ENCODE peak calls at places on chromosome 16, in four cellular contexts. One of them, this sample, is unnamed.

GRCh38 chr16:9521749-9522370 is 430.4 kb downstream of the HAPSTR1 start:
- DNase-seq in astrocyte of the spinal cord: no peak
- DNase-seq in stimulated activated CD4-positive, alpha-beta T cell treated with anti-CD3 and anti-CD28 coated beads, TNF-alpha, amount 100 ng/mL, for 48 hours: no peak
- DNase-seq in dorsolateral prefrontal cortex: no peak
- DNase-seq in this sample: no peak

GRCh38 chr16:4402439-4403132 is 13.8 kb downstream of the CORO7 start:
- DNase-seq in astrocyte of the spinal cord: peak; percentile 76
- DNase-seq in stimulated activated CD4-positive, alpha-beta T cell treated with anti-CD3 and anti-CD28 coated beads, TNF-alpha, amount 100 ng/mL, for 48 hours: peak; percentile 55
- DNase-seq in dorsolateral prefrontal cortex: peak; percentile 92
- DNase-seq in this sample: peak; percentile 83

GRCh38 chr16:3134338-3135119 is at the start of gene ZNF213:
- DNase-seq in astrocyte of the spinal cord: peak; percentile 99
- DNase-seq in stimulated activated CD4-positive, alpha-beta T cell treated with anti-CD3 and anti-CD28 coated beads, TNF-alpha, amount 100 ng/mL, for 48 hours: peak; percentile 83
- DNase-seq in dorsolateral prefrontal cortex: peak; percentile 95
- DNase-seq in this sample: peak; percentile 99

GRCh38 chr16:82880361-82880760 is 253.6 kb downstream of the CDH13 start:
- DNase-seq in astrocyte of the spinal cord: no peak
- DNase-seq in stimulated activated CD4-positive, alpha-beta T cell treated with anti-CD3 and anti-CD28 coated beads, TNF-alpha, amount 100 ng/mL, for 48 hours: no peak
- DNase-seq in dorsolateral prefrontal cortex: no peak
- DNase-seq in this sample: no peak

GRCh38 chr16:89722392-89723278 is 1.3 kb downstream of the ZNF276 start:
- DNase-seq in astrocyte of the spinal cord: peak; percentile 39
- DNase-seq in stimulated activated CD4-positive, alpha-beta T cell treated with anti-CD3 and anti-CD28 coated beads, TNF-alpha, amount 100 ng/mL, for 48 hours: no peak
- DNase-seq in dorsolateral prefrontal cortex: peak; percentile 60
- DNase-seq in this sample: peak; percentile 54

GRCh38 chr16:69344171-69344570 is 4.6 kb downstream of the NIP7 start:
- DNase-seq in astrocyte of the spinal cord: no peak
- DNase-seq in stimulated activated CD4-positive, alpha-beta T cell treated with anti-CD3 and anti-CD28 coated beads, TNF-alpha, amount 100 ng/mL, for 48 hours: no peak
- DNase-seq in dorsolateral prefrontal cortex: no peak
- DNase-seq in this sample: no peak

GRCh38 chr16:59259074-59259963 is 525.2 kb upstream of the GOT2 start:
- DNase-seq in astrocyte of the spinal cord: peak; percentile 2
- DNase-seq in stimulated activated CD4-positive, alpha-beta T cell treated with anti-CD3 and anti-CD28 coated beads, TNF-alpha, amount 100 ng/mL, for 48 hours: no peak
- DNase-seq in dorsolateral prefrontal cortex: no peak
- DNase-seq in this sample: no peak

GRCh38 chr16:8798535-8799157 is 1.0 kb downstream of the PMM2 start:
- DNase-seq in astrocyte of the spinal cord: no peak
- DNase-seq in stimulated activated CD4-positive, alpha-beta T cell treated with anti-CD3 and anti-CD28 coated beads, TNF-alpha, amount 100 ng/mL, for 48 hours: no peak
- DNase-seq in dorsolateral prefrontal cortex: no peak
- DNase-seq in this sample: no peak

GRCh38 chr16:84119368-84119767 is 2.6 kb upstream of the MBTPS1 start:
- DNase-seq in astrocyte of the spinal cord: no peak
- DNase-seq in stimulated activated CD4-positive, alpha-beta T cell treated with anti-CD3 and anti-CD28 coated beads, TNF-alpha, amount 100 ng/mL, for 48 hours: no peak
- DNase-seq in dorsolateral prefrontal cortex: no peak
- DNase-seq in this sample: no peak

GRCh38 chr16:87046235-87046634 is 271.0 kb downstream of the C16orf95 start:
- DNase-seq in astrocyte of the spinal cord: no peak
- DNase-seq in stimulated activated CD4-positive, alpha-beta T cell treated with anti-CD3 and anti-CD28 coated beads, TNF-alpha, amount 100 ng/mL, for 48 hours: no peak
- DNase-seq in dorsolateral prefrontal cortex: no peak
- DNase-seq in this sample: no peak

GRCh38 chr16:61014869-61015268 is 1021.4 kb downstream of the CDH8 start:
- DNase-seq in astrocyte of the spinal cord: no peak
- DNase-seq in stimulated activated CD4-positive, alpha-beta T cell treated with anti-CD3 and anti-CD28 coated beads, TNF-alpha, amount 100 ng/mL, for 48 hours: no peak
- DNase-seq in dorsolateral prefrontal cortex: no peak
- DNase-seq in this sample: no peak

GRCh38 chr16:80611930-80612327 is 71.1 kb downstream of the DYNLRB2 start:
- DNase-seq in astrocyte of the spinal cord: no peak
- DNase-seq in stimulated activated CD4-positive, alpha-beta T cell treated with anti-CD3 and anti-CD28 coated beads, TNF-alpha, amount 100 ng/mL, for 48 hours: no peak
- DNase-seq in dorsolateral prefrontal cortex: no peak
- DNase-seq in this sample: no peak

GRCh38 chr16:4487955-4488481 is 11.8 kb downstream of the HMOX2 start:
- DNase-seq in astrocyte of the spinal cord: peak; percentile 41
- DNase-seq in stimulated activated CD4-positive, alpha-beta T cell treated with anti-CD3 and anti-CD28 coated beads, TNF-alpha, amount 100 ng/mL, for 48 hours: no peak
- DNase-seq in dorsolateral prefrontal cortex: no peak
- DNase-seq in this sample: no peak

GRCh38 chr16:79658301-79659001 is 57.9 kb upstream of the MAF start:
- DNase-seq in astrocyte of the spinal cord: peak; percentile 93
- DNase-seq in stimulated activated CD4-positive, alpha-beta T cell treated with anti-CD3 and anti-CD28 coated beads, TNF-alpha, amount 100 ng/mL, for 48 hours: no peak
- DNase-seq in dorsolateral prefrontal cortex: no peak
- DNase-seq in this sample: no peak

GRCh38 chr16:74053310-74053709 is 243.3 kb upstream of the PSMD7 start:
- DNase-seq in astrocyte of the spinal cord: no peak
- DNase-seq in stimulated activated CD4-positive, alpha-beta T cell treated with anti-CD3 and anti-CD28 coated beads, TNF-alpha, amount 100 ng/mL, for 48 hours: no peak
- DNase-seq in dorsolateral prefrontal cortex: no peak
- DNase-seq in this sample: no peak

GRCh38 chr16:54931757-54932660 is 1.3 kb downstream of the IRX5 start:
- DNase-seq in astrocyte of the spinal cord: peak; percentile 27
- DNase-seq in stimulated activated CD4-positive, alpha-beta T cell treated with anti-CD3 and anti-CD28 coated beads, TNF-alpha, amount 100 ng/mL, for 48 hours: no peak
- DNase-seq in dorsolateral prefrontal cortex: no peak
- DNase-seq in this sample: no peak

GRCh38 chr16:24975428-24975889 is 39.7 kb downstream of the ARHGAP17 start:
- DNase-seq in astrocyte of the spinal cord: no peak
- DNase-seq in stimulated activated CD4-positive, alpha-beta T cell treated with anti-CD3 and anti-CD28 coated beads, TNF-alpha, amount 100 ng/mL, for 48 hours: no peak
- DNase-seq in dorsolateral prefrontal cortex: no peak
- DNase-seq in this sample: no peak

GRCh38 chr16:11691771-11692170 is 23.5 kb downstream of the SNN start:
- DNase-seq in astrocyte of the spinal cord: no peak
- DNase-seq in stimulated activated CD4-positive, alpha-beta T cell treated with anti-CD3 and anti-CD28 coated beads, TNF-alpha, amount 100 ng/mL, for 48 hours: no peak
- DNase-seq in dorsolateral prefrontal cortex: no peak
- DNase-seq in this sample: no peak

GRCh38 chr16:23420011-23420410 is 33.0 kb downstream of the COG7 start:
- DNase-seq in astrocyte of the spinal cord: peak; percentile 47
- DNase-seq in stimulated activated CD4-positive, alpha-beta T cell treated with anti-CD3 and anti-CD28 coated beads, TNF-alpha, amount 100 ng/mL, for 48 hours: no peak
- DNase-seq in dorsolateral prefrontal cortex: no peak
- DNase-seq in this sample: no peak

GRCh38 chr16:78639775-78640174 is 540.3 kb downstream of the WWOX start:
- DNase-seq in astrocyte of the spinal cord: no peak
- DNase-seq in stimulated activated CD4-positive, alpha-beta T cell treated with anti-CD3 and anti-CD28 coated beads, TNF-alpha, amount 100 ng/mL, for 48 hours: no peak
- DNase-seq in dorsolateral prefrontal cortex: no peak
- DNase-seq in this sample: no peak

GRCh38 chr16:50245417-50246298 is 20.7 kb upstream of the ADCY7 start:
- DNase-seq in astrocyte of the spinal cord: peak; percentile 50
- DNase-seq in stimulated activated CD4-positive, alpha-beta T cell treated with anti-CD3 and anti-CD28 coated beads, TNF-alpha, amount 100 ng/mL, for 48 hours: no peak
- DNase-seq in dorsolateral prefrontal cortex: peak; percentile 63
- DNase-seq in this sample: no peak

GRCh38 chr16:50497592-50497991 is 50.6 kb upstream of the NKD1 start:
- DNase-seq in astrocyte of the spinal cord: peak; percentile 52
- DNase-seq in stimulated activated CD4-positive, alpha-beta T cell treated with anti-CD3 and anti-CD28 coated beads, TNF-alpha, amount 100 ng/mL, for 48 hours: no peak
- DNase-seq in dorsolateral prefrontal cortex: no peak
- DNase-seq in this sample: no peak

GRCh38 chr16:88069397-88070168 is 118.3 kb downstream of the BANP start:
- DNase-seq in astrocyte of the spinal cord: no peak
- DNase-seq in stimulated activated CD4-positive, alpha-beta T cell treated with anti-CD3 and anti-CD28 coated beads, TNF-alpha, amount 100 ng/mL, for 48 hours: no peak
- DNase-seq in dorsolateral prefrontal cortex: no peak
- DNase-seq in this sample: no peak

GRCh38 chr16:28136751-28137434 is 73.4 kb upstream of the GSG1L start:
- DNase-seq in astrocyte of the spinal cord: no peak
- DNase-seq in stimulated activated CD4-positive, alpha-beta T cell treated with anti-CD3 and anti-CD28 coated beads, TNF-alpha, amount 100 ng/mL, for 48 hours: no peak
- DNase-seq in dorsolateral prefrontal cortex: no peak
- DNase-seq in this sample: peak; percentile 80

GRCh38 chr16:8949536-8950418 is 13.9 kb downstream of the USP7 start:
- DNase-seq in astrocyte of the spinal cord: no peak
- DNase-seq in stimulated activated CD4-positive, alpha-beta T cell treated with anti-CD3 and anti-CD28 coated beads, TNF-alpha, amount 100 ng/mL, for 48 hours: no peak
- DNase-seq in dorsolateral prefrontal cortex: no peak
- DNase-seq in this sample: no peak

GRCh38 chr16:66551362-66551761 is 1.0 kb upstream of the CKLF start:
- DNase-seq in astrocyte of the spinal cord: no peak
- DNase-seq in stimulated activated CD4-positive, alpha-beta T cell treated with anti-CD3 and anti-CD28 coated beads, TNF-alpha, amount 100 ng/mL, for 48 hours: peak; percentile 22
- DNase-seq in dorsolateral prefrontal cortex: no peak
- DNase-seq in this sample: peak; percentile 52

GRCh38 chr16:76294691-76295214 is 17.6 kb downstream of the CNTNAP4 start:
- DNase-seq in astrocyte of the spinal cord: no peak
- DNase-seq in stimulated activated CD4-positive, alpha-beta T cell treated with anti-CD3 and anti-CD28 coated beads, TNF-alpha, amount 100 ng/mL, for 48 hours: no peak
- DNase-seq in dorsolateral prefrontal cortex: no peak
- DNase-seq in this sample: no peak

This sample was measured in Ammon's horn.